ENCODE peak calls at places on chromosomes 16 and 17, in six cellular contexts. A, I, W, P, L and Q are unnamed samples.
A peak's percentile ranks its signal among the peaks of the same experiment; 100 is the strongest.

GRCh38 chr17:40490289-40490853 is 11.1 kb downstream of the TNS4 start:
- DNase-seq in P (no peak), I (peak; percentile 82), A (peak; percentile 65), L (peak; percentile 81), W (peak; percentile 23), Q (peak; percentile 30)

GRCh38 chr16:27642753-27643152 is 92.8 kb downstream of the KATNIP start:
- DNase-seq in A (no peak), I (no peak), L (peak; percentile 21), P (no peak), W (no peak), Q (peak; percentile 38)

GRCh38 chr17:19238167-19238505 is 970 bp downstream of the EPN2 start:
- DNase-seq in A (peak; percentile 69), I (no peak), W (peak; percentile 31), L (no peak), P (peak; percentile 55), Q (peak; percentile 38)

GRCh38 chr17:68020451-68020779 is 15.1 kb upstream of the KPNA2 start:
- DNase-seq in P (no peak), I (no peak), W (no peak), A (no peak), L (no peak), Q (no peak)

GRCh38 chr17:79427621-79428539 is 183.0 kb downstream of the RBFOX3 start:
- DNase-seq in W (no peak), L (no peak), A (no peak), P (no peak), I (no peak), Q (no peak)

GRCh38 chr17:82314012-82314720 is 3.2 kb downstream of the CD7 start:
- DNase-seq in W (no peak), I (no peak), P (no peak), L (no peak), A (no peak), Q (no peak)

GRCh38 chr16:149024-149675 is 3.3 kb upstream of the HBZ start:
- DNase-seq in I (no peak), L (peak; percentile 52), P (no peak), A (no peak), W (no peak), Q (peak; percentile 41)

GRCh38 chr16:71373073-71373472 is 14.6 kb downstream of the CALB2 start:
- DNase-seq in W (no peak), L (peak; percentile 12), I (no peak), P (no peak), A (no peak), Q (no peak)

GRCh38 chr16:1687427-1688316 is 9.6 kb downstream of the JPT2 start:
- DNase-seq in L (no peak), I (no peak), A (no peak), P (no peak), W (no peak), Q (no peak)

GRCh38 chr17:1736348-1737281 is 6.1 kb upstream of the SERPINF2 start:
- DNase-seq in W (peak; percentile 84), I (no peak), P (peak; percentile 46), L (peak; percentile 83), A (peak; percentile 88), Q (peak; percentile 72)

GRCh38 chr16:72921620-72922019 is 126.3 kb downstream of the ZFHX3 start:
- DNase-seq in A (no peak), L (peak; percentile 32), P (no peak), W (peak; percentile 83), I (no peak), Q (no peak)

GRCh38 chr17:13281626-13282025 is 263.8 kb upstream of the ELAC2 start:
- DNase-seq in W (no peak), A (no peak), P (no peak), I (no peak), L (no peak), Q (no peak)

GRCh38 chr17:35099929-35100328 is 19.7 kb downstream of the RAD51D start:
- DNase-seq in W (no peak), P (no peak), L (no peak), A (no peak), I (no peak), Q (no peak)

GRCh38 chr17:68293490-68294195 is 2.3 kb downstream of the ARSG start:
- DNase-seq in A (no peak), P (no peak), I (no peak), W (no peak), L (no peak), Q (no peak)

GRCh38 chr17:80487511-80487910 is 11.1 kb upstream of the NPTX1 start:
- DNase-seq in W (no peak), L (no peak), I (no peak), A (no peak), P (no peak), Q (no peak)

GRCh38 chr17:64055183-64056142 is 35.0 kb upstream of the ICAM2 start:
- DNase-seq in L (no peak), W (no peak), P (no peak), I (no peak), A (no peak), Q (no peak)

GRCh38 chr17:66522591-66523272 is 220.3 kb downstream of the PRKCA start:
- DNase-seq in L (peak; percentile 79), P (no peak), W (no peak), A (no peak), I (no peak), Q (no peak)

GRCh38 chr17:28527859-28528258 is 21.7 kb downstream of the FOXN1 start:
- DNase-seq in I (peak; percentile 72), W (no peak), P (peak; percentile 90), A (no peak), L (no peak), Q (no peak)

GRCh38 chr16:67490330-67491096 is 7.2 kb upstream of the AGRP start:
- DNase-seq in P (no peak), A (no peak), W (no peak), L (peak; percentile 72), I (no peak), Q (no peak)

GRCh38 chr16:3020604-3021448 is 658 bp downstream of the TNFRSF12A start:
- DNase-seq in W (peak; percentile 90), P (peak; percentile 78), L (peak; percentile 89), I (peak; percentile 91), A (peak; percentile 90), Q (peak; percentile 84)

DNA sequence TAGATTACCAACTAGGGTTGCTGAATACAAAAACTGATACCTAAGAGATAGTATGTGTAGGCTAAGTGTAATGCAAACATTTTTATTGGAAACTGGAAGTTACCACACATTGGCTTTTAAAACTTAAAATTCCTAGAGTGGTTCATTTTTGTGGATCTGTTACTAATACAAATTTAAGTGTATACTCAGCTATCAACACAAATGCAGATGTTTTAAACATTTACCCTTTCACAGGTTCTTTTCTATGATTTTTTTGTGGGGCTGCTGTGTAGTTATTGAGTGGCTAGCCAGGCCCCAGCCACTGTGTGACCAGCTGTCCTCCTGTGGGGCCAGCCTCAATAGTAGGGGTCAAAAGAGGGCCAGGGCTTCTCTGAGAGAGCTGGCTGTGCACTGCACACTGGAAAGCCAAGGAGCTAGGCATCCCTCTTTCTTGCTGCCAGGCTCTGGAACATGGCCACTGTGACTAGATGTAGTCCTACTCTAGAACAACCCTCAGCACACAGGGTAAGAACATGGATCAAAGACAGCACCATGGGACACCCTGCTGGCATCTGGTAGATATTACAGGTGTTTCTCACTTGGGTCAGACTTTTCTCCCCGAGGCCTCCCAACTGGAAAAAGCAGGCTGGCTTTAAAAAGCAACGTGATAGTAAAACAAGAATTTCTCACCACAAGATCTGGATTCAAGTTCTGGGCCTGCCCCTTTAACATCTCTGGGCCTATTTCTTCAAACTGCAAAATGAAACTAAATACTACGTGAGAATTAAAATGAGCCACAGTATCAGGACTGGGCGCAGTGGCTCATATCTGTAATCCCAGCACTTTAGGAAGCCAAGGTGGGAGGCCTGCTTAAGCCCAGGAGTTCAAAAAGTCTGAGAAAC is 7.3 kb upstream of the VEZF1 start:
- DNase-seq in I (peak; percentile 74), A (peak; percentile 71), L (peak; percentile 81), W (peak; percentile 85), P (peak; percentile 66), Q (peak; percentile 75)
- TF ChIP-seq POLR2A in I (no peak), A (no peak), L (no peak), W (no peak), P (no peak), Q (peak; percentile 57)

GRCh38 chr17:45410144-45411091 is 22.3 kb downstream of the ARHGAP27 start:
- DNase-seq in P (no peak), A (peak; percentile 64), I (no peak), W (peak; percentile 49), L (no peak), Q (no peak)

GRCh38 chr17:45411348-45412105 is 21.1 kb downstream of the ARHGAP27 start:
- DNase-seq in L (no peak), A (peak; percentile 50), W (no peak), P (no peak), I (no peak), Q (no peak)

GRCh38 chr17:45414997-45415881 is 17.4 kb downstream of the ARHGAP27 start:
- DNase-seq in I (no peak), A (no peak), W (no peak), P (no peak), L (no peak), Q (no peak)

GRCh38 chr17:45409659-45410076 is 23.0 kb downstream of the ARHGAP27 start:
- DNase-seq in A (no peak), L (no peak), W (no peak), P (no peak), I (no peak), Q (no peak)

GRCh38 chr17:45413498-45413923 is 19.2 kb downstream of the ARHGAP27 start:
- DNase-seq in L (no peak), I (no peak), P (peak; percentile 67), A (peak; percentile 73), W (peak; percentile 56), Q (no peak)
- TF ChIP-seq POLR2A in L (no peak), I (no peak), P (no peak), A (no peak), W (no peak), Q (no peak)

DNA sequence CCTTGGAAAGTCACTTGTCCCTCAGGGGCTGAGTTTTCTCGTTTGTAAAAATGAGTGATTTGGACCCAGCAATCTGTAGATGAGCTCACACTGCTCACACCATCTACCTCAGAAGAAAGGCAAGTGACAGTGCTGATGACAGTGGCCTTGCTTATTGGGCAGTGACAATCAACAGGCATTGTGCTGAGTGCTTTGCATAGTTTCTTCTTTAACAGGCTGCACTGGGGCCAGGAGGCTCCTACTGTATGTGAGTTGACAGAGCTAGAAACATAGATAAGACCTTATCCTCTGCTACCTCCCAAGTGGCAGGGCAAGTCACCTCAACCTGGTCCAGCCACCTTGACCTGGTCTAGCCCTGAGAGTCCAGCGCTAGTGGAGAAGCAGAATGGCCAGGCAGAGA is 29.7 kb upstream of the SLC12A3 start:
- DNase-seq in P (no peak), A (no peak), W (no peak), L (no peak), I (no peak), Q (no peak)
- TF ChIP-seq POLR2A in P (no peak), A (no peak), W (no peak), L (no peak), I (no peak), Q (no peak)

DNA sequence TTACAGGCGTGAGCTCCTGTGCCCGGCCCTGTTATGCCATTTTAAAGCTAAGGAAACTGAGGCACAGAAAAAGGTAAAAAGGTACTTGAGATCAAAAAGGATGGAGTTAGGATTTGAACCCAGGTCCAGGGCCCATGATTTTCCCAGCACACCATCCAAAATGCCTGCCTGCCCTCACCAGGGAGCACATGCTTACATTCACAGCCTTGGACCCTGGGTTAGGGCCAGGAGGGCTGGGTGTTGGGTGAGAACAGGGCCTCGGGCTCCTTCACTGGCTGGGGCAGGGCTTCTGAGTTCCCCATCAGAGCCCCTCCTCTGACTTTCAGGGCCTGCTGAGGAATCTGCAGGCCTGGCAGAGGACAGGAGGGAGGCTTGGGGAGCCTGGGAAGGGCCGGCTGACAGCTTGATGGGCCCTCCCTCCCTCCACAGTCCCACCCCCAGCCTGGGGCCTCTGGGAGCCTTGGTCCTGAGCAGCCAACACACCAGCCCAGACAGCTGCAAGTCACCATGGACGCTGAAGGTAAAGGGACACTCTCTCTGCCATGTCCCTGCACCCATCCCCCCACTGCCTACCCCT is at the start of gene QPRT:
- DNase-seq in A (peak; percentile 45), P (no peak), L (peak; percentile 22), I (no peak), W (peak; percentile 76), Q (no peak)
- TF ChIP-seq POLR2A in A (no peak), P (no peak), L (no peak), I (no peak), W (peak; percentile 71), Q (no peak)